ENCODE peak calls at places on chromosomes 4 and X, in five cellular contexts. One of them, this sample, is unnamed.

GRCh38 chr4:41644915-41645295 is 103.6 kb downstream of the PHOX2B start:
- DNase-seq in RPMI7951: no peak
- DNase-seq in esophagus squamous epithelium: no peak
- DNase-seq in NCI-H1092: no peak
- DNase-seq in iPS-NIHi11: no peak
- DNase-seq in this sample: peak; percentile 93

GRCh38 chrX:78950157-78950556 is 5.0 kb downstream of the P2RY10 start:
- DNase-seq in NCI-H1092: no peak
- DNase-seq in RPMI7951: no peak
- DNase-seq in iPS-NIHi11: no peak
- DNase-seq in esophagus squamous epithelium: no peak
- DNase-seq in this sample: no peak

GRCh38 chrX:17836830-17837229 is 24.3 kb downstream of the RAI2 start:
- DNase-seq in RPMI7951: no peak
- DNase-seq in NCI-H1092: no peak
- DNase-seq in esophagus squamous epithelium: no peak
- DNase-seq in iPS-NIHi11: no peak
- DNase-seq in this sample: peak; percentile 89

GRCh38 chr4:128810331-128810870 is 901 bp downstream of the JADE1 start:
- DNase-seq in iPS-NIHi11: peak; percentile 17
- DNase-seq in RPMI7951: no peak
- DNase-seq in NCI-H1092: no peak
- DNase-seq in esophagus squamous epithelium: no peak
- DNase-seq in this sample: peak; percentile 71

GRCh38 chrX:132001127-132001526 is 22.0 kb upstream of the STK26 start:
- DNase-seq in RPMI7951: no peak
- DNase-seq in iPS-NIHi11: no peak
- DNase-seq in esophagus squamous epithelium: no peak
- DNase-seq in NCI-H1092: no peak
- DNase-seq in this sample: no peak

GRCh38 chrX:119067023-119067739 is 5.6 kb upstream of the CT47C1 start:
- DNase-seq in RPMI7951: peak; percentile 50
- DNase-seq in esophagus squamous epithelium: no peak
- DNase-seq in iPS-NIHi11: peak; percentile 55
- DNase-seq in NCI-H1092: peak; percentile 3
- DNase-seq in this sample: peak; percentile 50

GRCh38 chr4:97496298-97496873 is 646.9 kb downstream of the STPG2 start:
- DNase-seq in NCI-H1092: no peak
- DNase-seq in esophagus squamous epithelium: no peak
- DNase-seq in RPMI7951: no peak
- DNase-seq in iPS-NIHi11: no peak
- DNase-seq in this sample: no peak

GRCh38 chr4:139951051-139951450 is 202.9 kb downstream of the MAML3 start:
- DNase-seq in NCI-H1092: no peak
- DNase-seq in iPS-NIHi11: no peak
- DNase-seq in esophagus squamous epithelium: no peak
- DNase-seq in RPMI7951: peak; percentile 92
- DNase-seq in this sample: no peak

GRCh38 chr4:143025111-143025704 is 159.5 kb upstream of the USP38 start:
- DNase-seq in RPMI7951: peak; percentile 1
- DNase-seq in iPS-NIHi11: no peak
- DNase-seq in esophagus squamous epithelium: no peak
- DNase-seq in NCI-H1092: no peak
- DNase-seq in this sample: peak; percentile 12

GRCh38 chrX:18927558-18927957 is 56.4 kb downstream of the PHKA2 start:
- DNase-seq in RPMI7951: no peak
- DNase-seq in NCI-H1092: peak; percentile 50
- DNase-seq in esophagus squamous epithelium: no peak
- DNase-seq in iPS-NIHi11: no peak
- DNase-seq in this sample: no peak

GRCh38 chr4:73816814-73817213 is 19.7 kb upstream of the CXCL6 start:
- DNase-seq in iPS-NIHi11: no peak
- DNase-seq in NCI-H1092: no peak
- DNase-seq in esophagus squamous epithelium: no peak
- DNase-seq in RPMI7951: peak; percentile 86
- DNase-seq in this sample: no peak

GRCh38 chr4:86530183-86530582 is 63.9 kb upstream of the PTPN13 start:
- DNase-seq in NCI-H1092: no peak
- DNase-seq in RPMI7951: no peak
- DNase-seq in iPS-NIHi11: no peak
- DNase-seq in esophagus squamous epithelium: no peak
- DNase-seq in this sample: no peak

GRCh38 chr4:107835409-107835808 is 10.7 kb downstream of the SGMS2 start:
- DNase-seq in iPS-NIHi11: no peak
- DNase-seq in RPMI7951: no peak
- DNase-seq in esophagus squamous epithelium: no peak
- DNase-seq in NCI-H1092: no peak
- DNase-seq in this sample: no peak

GRCh38 chrX:7132335-7133035 is 15.0 kb upstream of the STS start:
- DNase-seq in iPS-NIHi11: peak; percentile 36
- DNase-seq in NCI-H1092: no peak
- DNase-seq in RPMI7951: peak; percentile 72
- DNase-seq in esophagus squamous epithelium: no peak
- DNase-seq in this sample: peak; percentile 42

GRCh38 chr4:110850461-110851447 is 227.9 kb upstream of the PITX2 start:
- DNase-seq in RPMI7951: no peak
- DNase-seq in esophagus squamous epithelium: no peak
- DNase-seq in iPS-NIHi11: no peak
- DNase-seq in NCI-H1092: no peak
- DNase-seq in this sample: peak; percentile 70

GRCh38 chr4:81052119-81053068 is 21.9 kb downstream of the BMP3 start:
- DNase-seq in esophagus squamous epithelium: no peak
- DNase-seq in NCI-H1092: peak; percentile 38
- DNase-seq in RPMI7951: peak; percentile 36
- DNase-seq in iPS-NIHi11: peak; percentile 56
- DNase-seq in this sample: peak; percentile 92